ENCODE peak calls at places on chromosomes 3 and 15, in four cellular contexts. A, B, F and W are unnamed samples.
A peak's percentile ranks its signal among the peaks of the same experiment; 100 is the strongest.

GRCh38 chr15:65476942-65477341 is 40.5 kb downstream of the DPP8 start:
- DNase-seq in F (no peak), A (no peak), B (peak; percentile 90), W (no peak)

GRCh38 chr3:170712336-170712735 is 126.5 kb upstream of the SLC7A14 start:
- DNase-seq in B (peak; percentile 41), A (no peak), F (no peak), W (no peak)

GRCh38 chr15:96334705-96335428 is 4.4 kb downstream of the NR2F2 start:
- DNase-seq in B (no peak), F (no peak), A (no peak), W (peak; percentile 54)

GRCh38 chr3:38000242-38000916 is 9.8 kb downstream of the VILL start:
- DNase-seq in F (no peak), A (no peak), B (no peak), W (peak; percentile 36)

GRCh38 chr3:25849641-25850040 is 59.8 kb downstream of the OXSM start:
- DNase-seq in B (peak; percentile 57), A (no peak), F (no peak), W (no peak)

GRCh38 chr3:155411500-155412223 is 118.2 kb upstream of the STRIT1 start:
- DNase-seq in A (no peak), F (peak; percentile 14), B (no peak), W (no peak)

GRCh38 chr15:59360896-59361295 is 11.8 kb downstream of the MYO1E start:
- DNase-seq in B (no peak), A (no peak), F (no peak), W (peak; percentile 29)

GRCh38 chr3:38990621-38991020 is 61.1 kb downstream of the SCN11A start:
- DNase-seq in A (no peak), B (peak; percentile 30), F (no peak), W (no peak)

GRCh38 chr3:62888180-62888579 is 13.0 kb upstream of the CADPS start:
- DNase-seq in B (no peak), A (no peak), F (peak; percentile 23), W (no peak)

GRCh38 chr3:197368821-197369220 is 70.4 kb upstream of the DLG1 start:
- DNase-seq in F (no peak), A (no peak), B (no peak), W (no peak)

GRCh38 chr3:46549408-46549904 is 16.6 kb downstream of the LRRC2 start:
- DNase-seq in A (no peak), F (peak; percentile 97), B (no peak), W (peak; percentile 21)
- H3K4me2 ChIP-seq in A (no peak overlapping the region), F (peak overlapping the region; percentile 61), B (no peak overlapping the region), W (no peak overlapping the region)

DNA sequence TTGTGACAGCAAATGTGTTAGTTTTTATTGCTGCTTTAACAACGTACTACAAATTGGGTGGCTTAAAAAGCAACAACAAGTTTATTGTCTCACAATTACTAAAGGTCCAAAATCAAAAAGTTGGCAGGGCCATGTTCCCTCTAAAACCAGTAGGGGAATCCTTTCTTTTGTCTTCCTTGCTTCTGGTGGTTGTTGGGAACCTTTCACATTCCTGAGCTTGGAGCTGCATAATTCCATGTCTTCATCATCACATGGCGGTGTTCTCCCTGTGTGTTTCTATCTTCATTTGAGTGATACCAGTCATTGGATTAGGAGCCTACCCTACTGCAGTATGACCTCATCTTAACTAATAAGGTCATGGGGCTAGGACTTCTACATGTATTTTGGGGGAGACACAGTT is 7.4 kb downstream of the SPRED1 start:
- DNase-seq in A (no peak), B (peak; percentile 32), F (no peak), W (no peak)
- H4K20me1 ChIP-seq in A (peaks cover 13% of the 10 kb centered on the region), B (peaks cover 80% of the 10 kb centered on the region), F (peaks cover 10% of the 10 kb centered on the region), W (peaks cover 77% of the 10 kb centered on the region)

GRCh38 chr3:167198949-167199348 is 181.1 kb downstream of the ZBBX start:
- DNase-seq in A (no peak), B (no peak), F (no peak), W (no peak)
- H3K4me2 ChIP-seq in A (no peak overlapping the region), B (no peak overlapping the region), F (no peak overlapping the region), W (no peak overlapping the region)

GRCh38 chr3:23831517-23832394 is 26.0 kb downstream of the UBE2E1 start:
- DNase-seq in B (no peak), A (no peak), F (no peak), W (peak; percentile 14)
- H4K20me1 ChIP-seq in B (peaks cover 52% of the 10 kb centered on the region), A (peaks cover 9% of the 10 kb centered on the region), F (peaks cover 59% of the 10 kb centered on the region), W (peaks cover 19% of the 10 kb centered on the region)